ENCODE peak calls at places on chromosomes 5 and 9, in seven cellular contexts. J is AG09309, F is HCT116, B is PC-3, V is HepG2, O is Peyer's patch, H is mesothelial cell of epicardium. P is an unnamed sample.
A peak's percentile ranks its signal among the peaks of the same experiment; 100 is the strongest.

GRCh38 chr9:137429974-137430722 is 7.0 kb downstream of the NOXA1 start:
- DNase-seq in V (no peak), B (peak; percentile 40), F (no peak), O (peak; percentile 84), H (no peak), J (no peak), P (no peak)

GRCh38 chr5:176738851-176739250 is 71.5 kb upstream of the UNC5A start:
- DNase-seq in H (peak; percentile 20), V (no peak), O (peak; percentile 6), B (no peak), J (no peak), F (no peak), P (peak; percentile 7)

GRCh38 chr9:32820322-32820721 is 37.0 kb downstream of the TMEM215 start:
- DNase-seq in O (no peak), F (no peak), J (no peak), H (no peak), B (no peak), V (no peak), P (no peak)

GRCh38 chr5:179606910-179607448 is 16.5 kb downstream of the HNRNPH1 start:
- DNase-seq in F (no peak), H (no peak), J (no peak), B (no peak), V (no peak), O (no peak), P (no peak)

GRCh38 chr9:7088598-7088997 is 330.8 kb downstream of the KDM4C start:
- DNase-seq in O (no peak), V (no peak), B (no peak), F (no peak), J (no peak), H (no peak), P (no peak)

GRCh38 chr9:108103294-108103693 is 613.7 kb upstream of the KLF4 start:
- DNase-seq in J (no peak), H (no peak), B (no peak), F (no peak), V (no peak), O (no peak), P (no peak)

GRCh38 chr5:95102080-95102479 is 182.8 kb downstream of the MCTP1 start:
- DNase-seq in F (no peak), O (no peak), B (no peak), J (no peak), V (no peak), H (no peak), P (no peak)

GRCh38 chr5:136132087-136132486 is 558 bp upstream of the SMAD5 start:
- DNase-seq in V (peak; percentile 6), H (no peak), O (peak; percentile 48), F (no peak), J (no peak), B (no peak), P (peak; percentile 20)

GRCh38 chr9:122991370-122991830 is 42.1 kb upstream of the GPR21 start:
- DNase-seq in V (peak; percentile 25), O (no peak), J (peak; percentile 81), F (peak; percentile 31), B (peak; percentile 66), H (no peak), P (no peak)

GRCh38 chr5:168291281-168291960 is at the start of gene WWC1:
- DNase-seq in H (peak; percentile 88), J (no peak), B (peak; percentile 91), V (peak; percentile 63), F (peak; percentile 79), O (peak; percentile 93), P (peak; percentile 19)

GRCh38 chr5:95859327-95860060 is 37.0 kb upstream of the GLRX start:
- DNase-seq in J (no peak), F (no peak), B (peak; percentile 83), H (no peak), O (no peak), V (no peak), P (no peak)

GRCh38 chr5:119290161-119290569 is 65.7 kb upstream of the TNFAIP8 start:
- DNase-seq in F (no peak), O (no peak), B (no peak), H (no peak), V (no peak), J (no peak), P (no peak)

GRCh38 chr5:102901821-102902448 is 146.8 kb downstream of the PAM start:
- DNase-seq in O (no peak), V (peak; percentile 7), H (no peak), F (no peak), J (peak; percentile 33), B (peak; percentile 64), P (no peak)

DNA sequence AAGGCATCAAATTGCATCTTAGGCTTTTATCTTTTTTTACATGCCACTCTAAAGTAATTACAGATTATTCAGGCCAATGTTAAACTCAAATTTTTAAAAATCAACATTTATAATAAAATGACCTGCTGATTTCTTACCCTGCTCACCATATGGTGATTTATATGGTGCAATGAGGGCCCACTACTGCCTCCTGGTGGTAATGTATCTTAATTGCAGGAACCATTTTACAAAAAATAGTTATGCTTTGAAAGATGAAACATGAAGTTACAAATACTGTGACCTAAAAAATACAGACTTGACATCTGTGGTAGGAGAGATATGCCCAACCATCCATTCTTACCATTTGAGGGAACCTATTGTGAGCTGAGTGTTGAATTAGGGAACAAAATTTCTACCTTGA is 292.6 kb upstream of the TAS2R1 start:
- DNase-seq in F (no peak), B (no peak), V (no peak), O (no peak), J (no peak), H (no peak), P (no peak)
- TF ChIP-seq CTCF in F (peak; percentile 6), B (peak; percentile 77), V (no peak), O (no peak), J (peak; percentile 22), H (peak; percentile 53), P (peak; percentile 21)

DNA sequence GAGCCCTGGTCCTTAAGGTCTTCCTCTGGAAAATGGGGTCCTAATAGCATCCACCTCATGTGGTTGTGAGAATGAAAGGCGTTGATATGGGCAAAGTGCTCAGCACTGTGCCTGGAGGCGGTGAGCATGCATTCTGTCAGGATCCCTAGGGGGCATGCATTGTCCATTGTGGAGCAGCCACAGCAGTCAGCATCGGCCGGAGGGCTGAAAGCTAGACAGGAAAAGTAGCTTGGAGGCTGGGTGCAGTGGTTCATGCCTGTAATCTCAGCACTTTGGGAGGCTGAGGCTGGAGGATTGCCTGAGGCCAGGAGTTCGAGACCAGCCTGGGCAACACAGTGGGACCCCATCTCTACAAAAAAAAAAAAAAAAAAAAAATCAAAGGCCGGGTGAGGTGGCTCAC is 122.2 kb downstream of the LHX2 start:
- DNase-seq in O (peak; percentile 78), H (no peak), V (peak; percentile 64), J (no peak), B (peak; percentile 46), F (no peak), P (no peak)
- TF ChIP-seq CTCF in O (peak; percentile 55), H (no peak), V (peak; percentile 95), J (peak; percentile 43), B (peak; percentile 39), F (peak; percentile 50), P (peak; percentile 12)

GRCh38 chr9:114504341-114505186 is 709 bp downstream of the WHRN start:
- DNase-seq in F (peak; percentile 18), H (peak; percentile 73), B (peak; percentile 58), O (peak; percentile 64), V (no peak), J (no peak), P (peak; percentile 51)
- TF ChIP-seq CTCF in F (peak; percentile 28), H (peak; percentile 29), B (peak; percentile 70), O (peak; percentile 42), V (peak; percentile 12), J (peak; percentile 53), P (no peak)

GRCh38 chr5:61471352-61471751 is 139.3 kb downstream of the ZSWIM6 start:
- DNase-seq in J (no peak), F (no peak), H (no peak), B (no peak), O (no peak), V (no peak), P (no peak)

GRCh38 chr5:61467766-61468482 is 135.9 kb downstream of the ZSWIM6 start:
- DNase-seq in J (no peak), B (peak; percentile 43), H (no peak), O (no peak), V (no peak), F (no peak), P (no peak)

GRCh38 chr5:61472172-61472958 is 140.3 kb downstream of the ZSWIM6 start:
- DNase-seq in O (no peak), V (no peak), B (no peak), J (no peak), F (no peak), H (no peak), P (no peak)

GRCh38 chr5:61466017-61466416 is 134.0 kb downstream of the ZSWIM6 start:
- DNase-seq in H (no peak), B (no peak), V (no peak), O (no peak), J (no peak), F (no peak), P (no peak)

DNA sequence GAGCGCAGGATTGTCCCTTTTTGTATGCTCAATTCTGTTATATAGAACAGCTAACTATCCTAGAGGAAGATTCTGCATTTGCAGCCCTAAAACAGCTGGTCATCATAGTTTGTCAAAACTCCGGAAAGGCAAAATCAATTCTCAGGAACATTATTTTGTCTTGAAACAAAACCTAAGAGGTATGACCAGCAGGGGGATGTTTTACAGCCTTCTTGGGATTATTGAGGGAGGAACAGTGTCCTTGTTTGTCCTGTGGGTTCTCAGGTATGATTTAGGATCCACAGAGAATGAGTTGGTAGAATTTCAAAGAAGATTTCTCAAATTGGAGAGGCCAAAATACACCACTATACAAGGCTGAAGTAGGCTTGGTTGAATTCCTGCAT is 136.4 kb downstream of the ZSWIM6 start:
- DNase-seq in J (no peak), B (no peak), H (no peak), O (no peak), F (peak; percentile 3), V (no peak), P (no peak)
- TF ChIP-seq CTCF in J (no peak), B (no peak), H (no peak), O (no peak), F (no peak), V (no peak), P (no peak)

GRCh38 chr9:133944746-133945135 is 47.4 kb downstream of the VAV2 start:
- DNase-seq in V (no peak), F (no peak), B (peak; percentile 84), H (no peak), J (no peak), O (no peak), P (no peak)
- TF ChIP-seq CTCF in V (no peak), F (no peak), B (no peak), H (no peak), J (no peak), O (no peak), P (no peak)

GRCh38 chr9:120372040-120372439 is 207.9 kb downstream of the CDK5RAP2 start:
- DNase-seq in J (no peak), O (peak; percentile 34), B (no peak), H (no peak), V (no peak), F (no peak), P (no peak)
- TF ChIP-seq CTCF in J (no peak), O (no peak), B (no peak), H (no peak), V (no peak), F (no peak), P (no peak)

GRCh38 chr9:126482361-126483044 is 131.2 kb upstream of the LMX1B start:
- DNase-seq in F (no peak), O (no peak), V (no peak), H (peak; percentile 73), J (peak; percentile 54), B (no peak), P (no peak)
- TF ChIP-seq CTCF in F (no peak), O (no peak), V (no peak), H (no peak), J (peak; percentile 5), B (no peak), P (no peak)

GRCh38 chr9:115553082-115553481 is 435.1 kb upstream of the TNC start:
- DNase-seq in B (no peak), V (no peak), J (no peak), O (no peak), F (no peak), H (no peak), P (no peak)
- TF ChIP-seq CTCF in B (no peak), V (no peak), J (no peak), O (no peak), F (no peak), H (no peak), P (no peak)